ENCODE peak calls at places on chromosomes 3 and 15, in five cellular contexts. B, I, A, S and K are unnamed samples.

GRCh38 chr15:36594556-36595090 is 15.2 kb downstream of the CDIN1 start:
- DNase-seq in S (no peak), B (no peak), A (no peak), I (no peak), K (no peak)

GRCh38 chr3:120689395-120689794 is 7.4 kb upstream of the HGD start:
- DNase-seq in B (no peak), S (no peak), A (no peak), I (no peak), K (no peak)

GRCh38 chr3:32781211-32781968 is 36.4 kb upstream of the TRIM71 start:
- DNase-seq in A (peak; percentile 79), I (peak; percentile 97), B (peak; percentile 67), S (peak; percentile 8), K (peak; percentile 88)

GRCh38 chr3:150483226-150483625 is 63.1 kb downstream of the SERP1 start:
- DNase-seq in A (no peak), S (no peak), I (no peak), B (no peak), K (no peak)

GRCh38 chr3:114351123-114351821 is 57.4 kb downstream of the TIGIT start:
- DNase-seq in B (no peak), I (peak; percentile 65), S (no peak), A (no peak), K (no peak)

GRCh38 chr3:143958966-143959365 is 12.7 kb upstream of the DIPK2A start:
- DNase-seq in B (no peak), A (no peak), S (no peak), I (no peak), K (no peak)

GRCh38 chr3:172138031-172138538 is 98.7 kb downstream of the FNDC3B start:
- DNase-seq in I (no peak), S (no peak), B (no peak), A (no peak), K (no peak)

GRCh38 chr3:126570103-126570541 is 11.4 kb upstream of the C3orf22 start:
- DNase-seq in B (no peak), I (peak; percentile 71), A (no peak), S (no peak), K (no peak)

GRCh38 chr3:194565597-194566190 is 67.5 kb downstream of the TMEM44 start:
- DNase-seq in B (no peak), S (peak; percentile 94), A (no peak), I (no peak), K (no peak)

GRCh38 chr3:195769551-195769950 is 42.2 kb downstream of the MUC4 start:
- DNase-seq in A (no peak), S (no peak), B (no peak), I (peak; percentile 17), K (no peak)

GRCh38 chr15:38080651-38081271 is 146.3 kb downstream of the TMCO5A start:
- DNase-seq in A (no peak), B (no peak), S (no peak), I (no peak), K (no peak)

GRCh38 chr3:54032598-54032997 is 89.8 kb upstream of the CACNA2D3 start:
- DNase-seq in A (no peak), B (no peak), S (no peak), I (no peak), K (no peak)

GRCh38 chr3:175655366-175655765 is 796.2 kb downstream of the NAALADL2 start:
- DNase-seq in S (no peak), I (no peak), B (no peak), A (no peak), K (no peak)

GRCh38 chr3:168881804-168882203 is 781.7 kb downstream of the MECOM start:
- DNase-seq in A (no peak), I (no peak), B (no peak), S (no peak), K (no peak)

GRCh38 chr15:90264649-90265048 is 823 bp upstream of the NGRN start:
- DNase-seq in S (no peak), B (no peak), A (peak; percentile 73), I (no peak), K (no peak)

GRCh38 chr3:30512596-30512995 is 93.8 kb upstream of the TGFBR2 start:
- DNase-seq in B (no peak), S (no peak), A (no peak), I (no peak), K (no peak)

GRCh38 chr15:50687302-50687902 is 805 bp upstream of the TRPM7 start:
- DNase-seq in B (no peak), A (no peak), I (no peak), S (no peak), K (no peak)

GRCh38 chr15:75193976-75194375 is 7.7 kb upstream of the C15orf39 start:
- DNase-seq in A (no peak), I (no peak), B (no peak), S (no peak), K (no peak)

GRCh38 chr3:140753865-140754754 is 76.2 kb downstream of the TRIM42 start:
- DNase-seq in I (no peak), B (no peak), A (no peak), S (no peak), K (no peak)

GRCh38 chr3:102394517-102394916 is 40.3 kb upstream of the ZPLD1 start:
- DNase-seq in S (no peak), A (no peak), I (no peak), B (no peak), K (no peak)

GRCh38 chr3:143648218-143648617 is 200.1 kb downstream of the SLC9A9 start:
- DNase-seq in A (no peak), I (peak; percentile 36), S (no peak), B (no peak), K (no peak)

GRCh38 chr15:60840306-60840702 is 361.4 kb upstream of the ICE2 start:
- DNase-seq in S (no peak), A (no peak), B (no peak), I (no peak), K (peak; percentile 25)
- H3K4me3 ChIP-seq in S (no peak overlapping the region), A (no peak overlapping the region), B (no peak overlapping the region), I (no peak overlapping the region), K (no peak overlapping the region)

DNA sequence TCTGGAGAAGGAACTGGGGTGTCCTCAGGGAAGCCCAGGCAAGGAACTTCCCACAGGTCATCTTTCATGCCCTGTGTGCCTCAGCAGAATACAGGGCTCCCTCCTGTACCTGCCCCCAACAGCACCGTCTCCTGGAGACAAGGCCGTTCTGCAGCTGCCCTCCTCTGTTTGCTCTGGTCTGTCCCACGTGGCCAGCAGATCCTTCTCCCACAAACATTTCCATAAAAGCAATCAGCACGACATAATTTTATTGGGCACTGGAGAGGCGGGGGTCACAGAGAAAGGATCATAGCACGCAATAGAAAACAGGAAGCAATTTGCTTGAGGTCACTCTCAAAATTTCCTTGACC is 29.5 kb downstream of the STARD5 start:
- DNase-seq in B (no peak), I (no peak), S (no peak), A (peak; percentile 48), K (no peak)
- H3K27me3 ChIP-seq in B (no peaks in the 10 kb centered on the region), I (no peaks in the 10 kb centered on the region), S (no peaks in the 10 kb centered on the region), A (no peaks in the 10 kb centered on the region), K (no peaks in the 10 kb centered on the region)

DNA sequence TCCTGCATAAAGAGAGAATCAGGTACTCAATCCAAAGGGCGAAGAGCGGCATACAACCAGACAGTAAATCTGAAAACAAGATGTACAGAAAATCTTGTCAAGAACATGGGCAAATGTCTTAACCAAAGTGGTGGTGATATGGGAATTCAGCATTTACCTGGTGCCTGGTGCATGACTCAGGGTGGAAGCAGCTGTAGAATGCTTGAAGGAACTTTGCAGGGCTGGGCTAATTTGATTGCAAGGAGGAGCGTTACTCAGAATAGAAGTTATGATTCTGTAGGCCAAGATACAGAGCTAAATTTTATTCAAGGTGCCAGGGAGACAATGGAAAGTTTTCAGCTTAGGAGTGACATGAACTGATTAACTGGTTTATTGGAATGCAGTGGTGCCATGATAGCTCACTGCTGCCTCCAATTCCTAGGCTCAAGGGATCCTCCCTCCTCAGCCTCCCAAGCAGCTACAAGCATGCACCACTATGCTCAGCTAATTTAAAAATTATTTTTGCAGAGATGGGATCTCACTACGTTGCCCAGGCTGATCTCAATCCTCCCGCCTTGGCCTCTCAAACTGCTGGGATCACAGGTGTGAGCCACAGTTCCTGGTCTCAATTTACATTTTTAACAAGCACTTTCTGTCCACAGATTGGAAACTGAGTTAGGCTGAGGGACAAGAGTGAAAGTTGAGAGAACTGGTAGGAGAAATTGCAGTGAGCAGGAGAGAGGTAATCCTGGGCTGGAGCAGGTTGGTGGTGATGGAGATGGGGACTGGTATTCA is 91.5 kb upstream of the TBC1D5 start:
- DNase-seq in B (no peak), I (no peak), A (no peak), S (no peak), K (no peak)
- H3K4me3 ChIP-seq in B (no peak overlapping the region), I (no peak overlapping the region), A (no peak overlapping the region), S (no peak overlapping the region), K (no peak overlapping the region)

GRCh38 chr15:98567951-98568350 is 80.4 kb upstream of the IGF1R start:
- DNase-seq in I (no peak), B (no peak), S (no peak), A (no peak), K (no peak)
- H3K27me3 ChIP-seq in I (no peaks in the 10 kb centered on the region), B (peaks cover 11% of the 10 kb centered on the region), S (peaks cover 1% of the 10 kb centered on the region), A (peaks cover 4% of the 10 kb centered on the region), K (no peaks in the 10 kb centered on the region)

DNA sequence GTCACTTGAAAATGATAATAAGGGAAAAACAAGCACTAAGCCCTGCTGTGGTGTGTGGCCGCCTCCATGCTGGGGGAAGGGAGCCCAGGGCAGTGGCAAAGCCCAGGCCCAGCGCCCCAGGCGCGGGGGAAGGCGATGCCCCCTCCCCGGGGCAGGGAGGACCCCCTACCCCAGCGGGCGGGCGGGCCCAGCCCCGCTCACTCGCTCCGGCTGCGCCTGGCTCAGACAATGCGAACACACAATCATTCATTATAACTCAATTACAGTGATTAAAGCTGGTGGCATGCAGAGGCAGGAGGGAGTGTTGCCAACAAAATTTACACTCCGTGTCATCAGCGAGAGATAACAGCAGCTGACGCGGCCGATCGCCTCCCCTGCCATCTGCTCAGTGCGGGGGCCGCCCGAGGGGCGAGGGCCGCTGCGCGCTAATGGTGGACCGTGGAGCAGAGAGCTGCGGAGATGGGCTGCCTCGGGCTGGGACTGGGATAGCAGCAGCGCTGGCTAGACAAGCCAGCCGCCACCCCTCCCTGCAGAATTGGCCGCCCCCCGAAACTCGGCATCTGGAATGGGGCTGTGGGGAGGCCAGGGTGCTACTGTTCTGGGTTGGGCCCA is 64.1 kb downstream of the TLE3 start:
- DNase-seq in B (no peak), I (no peak), S (no peak), A (no peak), K (no peak)
- H3K4me3 ChIP-seq in B (no peak overlapping the region), I (no peak overlapping the region), S (no peak overlapping the region), A (no peak overlapping the region), K (no peak overlapping the region)

GRCh38 chr3:174233511-174233910 is 625.6 kb upstream of the NAALADL2 start:
- DNase-seq in A (no peak), S (no peak), I (no peak), B (no peak), K (no peak)

GRCh38 chr3:174232658-174233429 is 626.3 kb upstream of the NAALADL2 start:
- DNase-seq in A (no peak), I (no peak), B (no peak), S (no peak), K (no peak)

GRCh38 chr3:174229916-174230315 is 629.2 kb upstream of the NAALADL2 start:
- DNase-seq in A (no peak), S (no peak), I (no peak), B (no peak), K (no peak)
- H3K27me3 ChIP-seq in A (no peaks in the 10 kb centered on the region), S (no peaks in the 10 kb centered on the region), I (no peaks in the 10 kb centered on the region), B (no peaks in the 10 kb centered on the region), K (no peaks in the 10 kb centered on the region)

GRCh38 chr3:64225695-64226499 is 631 bp upstream of the PRICKLE2 start:
- DNase-seq in A (no peak), S (no peak), I (no peak), B (no peak), K (no peak)
- H3K4me3 ChIP-seq in A (no peak overlapping the region), S (peak overlapping the region; percentile 44), I (peak overlapping the region; percentile 19), B (no peak overlapping the region), K (no peak overlapping the region)